ENCODE peak calls at places on chromosomes 6 and 20, in nine cellular contexts. One of them, this sample, is unnamed.
A peak's percentile ranks its signal among the peaks of the same experiment; 100 is the strongest.

GRCh38 chr6:130853555-130854183 is 26.5 kb downstream of the SMLR1 start:
- DNase-seq in esophagus muscularis mucosa: no peak
- DNase-seq in spleen: no peak
- DNase-seq in Panc1: no peak
- DNase-seq in suprapubic skin: no peak
- DNase-seq in GM23338: peak; percentile 21
- DNase-seq in HCT116: no peak
- DNase-seq in HL-60: no peak
- DNase-seq in stomach: no peak
- DNase-seq in this sample: peak; percentile 88

GRCh38 chr20:59141818-59142581 is 21.6 kb upstream of the ZNF831 start:
- DNase-seq in esophagus muscularis mucosa: no peak
- DNase-seq in spleen: no peak
- DNase-seq in Panc1: no peak
- DNase-seq in suprapubic skin: no peak
- DNase-seq in GM23338: peak; percentile 81
- DNase-seq in HCT116: no peak
- DNase-seq in HL-60: no peak
- DNase-seq in stomach: no peak
- DNase-seq in this sample: no peak

GRCh38 chr6:135481786-135482369 is 15.7 kb downstream of the AHI1 start:
- DNase-seq in esophagus muscularis mucosa: no peak
- DNase-seq in spleen: no peak
- DNase-seq in Panc1: no peak
- DNase-seq in suprapubic skin: no peak
- DNase-seq in GM23338: peak; percentile 33
- DNase-seq in HCT116: no peak
- DNase-seq in HL-60: no peak
- DNase-seq in stomach: no peak
- DNase-seq in this sample: no peak

GRCh38 chr6:147507162-147508072 is 1.1 kb upstream of the SAMD5 start:
- DNase-seq in esophagus muscularis mucosa: no peak
- DNase-seq in spleen: no peak
- DNase-seq in Panc1: no peak
- DNase-seq in suprapubic skin: no peak
- DNase-seq in GM23338: peak; percentile 33
- DNase-seq in HCT116: no peak
- DNase-seq in HL-60: no peak
- DNase-seq in stomach: no peak
- DNase-seq in this sample: no peak

GRCh38 chr20:61306935-61307475 is 54.9 kb downstream of the CDH4 start:
- DNase-seq in esophagus muscularis mucosa: no peak
- DNase-seq in spleen: no peak
- DNase-seq in Panc1: no peak
- DNase-seq in suprapubic skin: no peak
- DNase-seq in GM23338: peak; percentile 54
- DNase-seq in HCT116: no peak
- DNase-seq in HL-60: no peak
- DNase-seq in stomach: no peak
- DNase-seq in this sample: no peak

GRCh38 chr6:161415302-161415855 is 141.5 kb upstream of the AGPAT4 start:
- DNase-seq in esophagus muscularis mucosa: no peak
- DNase-seq in spleen: peak; percentile 35
- DNase-seq in Panc1: no peak
- DNase-seq in suprapubic skin: no peak
- DNase-seq in GM23338: no peak
- DNase-seq in HCT116: no peak
- DNase-seq in HL-60: no peak
- DNase-seq in stomach: no peak
- DNase-seq in this sample: no peak

GRCh38 chr20:23132930-23133559 is 46.9 kb upstream of the CD93 start:
- DNase-seq in esophagus muscularis mucosa: no peak
- DNase-seq in spleen: no peak
- DNase-seq in Panc1: no peak
- DNase-seq in suprapubic skin: peak; percentile 53
- DNase-seq in GM23338: no peak
- DNase-seq in HCT116: no peak
- DNase-seq in HL-60: no peak
- DNase-seq in stomach: no peak
- DNase-seq in this sample: no peak

GRCh38 chr6:35148167-35148741 is 7.1 kb upstream of the TCP11 start:
- DNase-seq in esophagus muscularis mucosa: no peak
- DNase-seq in spleen: no peak
- DNase-seq in Panc1: no peak
- DNase-seq in suprapubic skin: no peak
- DNase-seq in GM23338: peak; percentile 98
- DNase-seq in HCT116: no peak
- DNase-seq in HL-60: no peak
- DNase-seq in stomach: no peak
- DNase-seq in this sample: no peak

GRCh38 chr20:43360016-43360415 is 97.7 kb upstream of the SRSF6 start:
- DNase-seq in esophagus muscularis mucosa: no peak
- DNase-seq in spleen: no peak
- DNase-seq in Panc1: no peak
- DNase-seq in suprapubic skin: no peak
- DNase-seq in GM23338: no peak
- DNase-seq in HCT116: no peak
- DNase-seq in HL-60: no peak
- DNase-seq in stomach: no peak
- DNase-seq in this sample: no peak

GRCh38 chr20:50891138-50891537 is 40.1 kb downstream of the ADNP start:
- DNase-seq in esophagus muscularis mucosa: no peak
- DNase-seq in spleen: peak; percentile 31
- DNase-seq in Panc1: no peak
- DNase-seq in suprapubic skin: no peak
- DNase-seq in GM23338: no peak
- DNase-seq in HCT116: no peak
- DNase-seq in HL-60: no peak
- DNase-seq in stomach: no peak
- DNase-seq in this sample: no peak

GRCh38 chr6:41522780-41523548 is 23.2 kb upstream of the FOXP4 start:
- DNase-seq in esophagus muscularis mucosa: no peak
- DNase-seq in spleen: no peak
- DNase-seq in Panc1: no peak
- DNase-seq in suprapubic skin: no peak
- DNase-seq in GM23338: no peak
- DNase-seq in HCT116: no peak
- DNase-seq in HL-60: no peak
- DNase-seq in stomach: no peak
- DNase-seq in this sample: no peak

GRCh38 chr6:113642714-113643442 is 214.3 kb upstream of the MARCKS start:
- DNase-seq in esophagus muscularis mucosa: no peak
- DNase-seq in spleen: no peak
- DNase-seq in Panc1: no peak
- DNase-seq in suprapubic skin: no peak
- DNase-seq in GM23338: peak; percentile 27
- DNase-seq in HCT116: no peak
- DNase-seq in HL-60: no peak
- DNase-seq in stomach: peak; percentile 95
- DNase-seq in this sample: peak; percentile 100

GRCh38 chr6:152267967-152268845 is 369.0 kb downstream of the SYNE1 start:
- DNase-seq in esophagus muscularis mucosa: no peak
- DNase-seq in spleen: no peak
- DNase-seq in Panc1: peak; percentile 4
- DNase-seq in suprapubic skin: no peak
- DNase-seq in GM23338: peak; percentile 74
- DNase-seq in HCT116: no peak
- DNase-seq in HL-60: no peak
- DNase-seq in stomach: no peak
- DNase-seq in this sample: peak; percentile 45

GRCh38 chr6:151765444-151765886 is 42.0 kb upstream of the ESR1 start:
- DNase-seq in esophagus muscularis mucosa: no peak
- DNase-seq in spleen: no peak
- DNase-seq in Panc1: peak; percentile 39
- DNase-seq in suprapubic skin: no peak
- DNase-seq in GM23338: peak; percentile 82
- DNase-seq in HCT116: peak; percentile 64
- DNase-seq in HL-60: peak; percentile 42
- DNase-seq in stomach: no peak
- DNase-seq in this sample: peak; percentile 79

GRCh38 chr20:49630396-49630951 is 62.5 kb upstream of the PTGIS start:
- DNase-seq in esophagus muscularis mucosa: no peak
- DNase-seq in spleen: no peak
- DNase-seq in Panc1: no peak
- DNase-seq in suprapubic skin: no peak
- DNase-seq in GM23338: no peak
- DNase-seq in HCT116: no peak
- DNase-seq in HL-60: no peak
- DNase-seq in stomach: no peak
- DNase-seq in this sample: no peak

DNA sequence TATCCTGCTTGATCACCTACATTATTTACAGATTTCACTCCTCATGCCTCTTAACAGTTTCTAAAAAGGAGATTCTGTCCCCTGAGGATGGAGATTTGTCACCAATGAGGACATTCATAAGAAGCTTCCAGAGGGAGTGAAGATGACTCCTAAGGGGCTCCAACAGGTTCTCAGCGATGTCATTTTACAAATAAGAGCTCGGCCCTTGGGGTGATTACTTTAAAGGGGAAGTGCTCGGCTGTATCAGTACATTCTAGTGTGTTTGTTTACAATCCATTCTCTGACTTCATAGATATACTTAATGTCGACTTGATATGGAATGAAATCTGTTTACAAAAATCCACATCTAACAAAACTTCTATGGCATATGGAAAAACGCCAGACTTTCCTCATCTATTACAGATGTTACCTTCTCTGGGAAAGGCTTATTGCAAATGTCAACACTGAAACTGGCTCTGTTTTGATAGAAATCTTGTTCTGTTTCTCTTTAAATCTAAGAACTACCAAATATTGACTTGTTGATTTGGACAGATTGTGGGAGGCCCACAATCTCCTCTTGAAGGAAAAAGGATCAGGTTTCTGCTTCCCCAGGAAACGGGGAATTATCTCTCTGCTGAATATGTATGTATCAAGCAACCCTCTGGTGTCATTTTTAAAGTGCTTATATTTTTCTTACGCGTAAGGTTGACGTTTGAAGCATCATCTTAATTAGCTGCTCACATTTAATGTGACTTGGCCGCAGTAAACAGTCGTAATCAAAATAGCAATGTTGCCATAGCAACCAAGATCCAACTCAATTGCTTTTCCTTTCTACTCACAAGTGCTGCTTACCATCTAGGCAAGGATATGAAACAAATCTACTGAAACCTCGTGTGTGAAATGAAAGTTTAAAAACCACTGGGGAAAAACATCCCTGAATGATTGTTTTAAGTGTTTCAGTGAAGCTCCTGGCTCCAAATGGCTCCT is 95.8 kb downstream of the SHLD1 start:
- DNase-seq in esophagus muscularis mucosa: no peak
- DNase-seq in spleen: no peak
- DNase-seq in Panc1: no peak
- DNase-seq in suprapubic skin: no peak
- DNase-seq in GM23338: peak; percentile 51
- DNase-seq in HCT116: no peak
- DNase-seq in HL-60: no peak
- DNase-seq in stomach: no peak
- DNase-seq in this sample: no peak
- TF ChIP-seq POLR2AphosphoS5 in esophagus muscularis mucosa: no peak
- TF ChIP-seq POLR2AphosphoS5 in spleen: no peak
- TF ChIP-seq POLR2AphosphoS5 in Panc1: no peak
- TF ChIP-seq POLR2AphosphoS5 in suprapubic skin: no peak
- TF ChIP-seq POLR2AphosphoS5 in GM23338: no peak
- TF ChIP-seq POLR2AphosphoS5 in HCT116: no peak
- TF ChIP-seq POLR2AphosphoS5 in HL-60: no peak
- TF ChIP-seq POLR2AphosphoS5 in stomach: no peak
- TF ChIP-seq POLR2AphosphoS5 in this sample: no peak

DNA sequence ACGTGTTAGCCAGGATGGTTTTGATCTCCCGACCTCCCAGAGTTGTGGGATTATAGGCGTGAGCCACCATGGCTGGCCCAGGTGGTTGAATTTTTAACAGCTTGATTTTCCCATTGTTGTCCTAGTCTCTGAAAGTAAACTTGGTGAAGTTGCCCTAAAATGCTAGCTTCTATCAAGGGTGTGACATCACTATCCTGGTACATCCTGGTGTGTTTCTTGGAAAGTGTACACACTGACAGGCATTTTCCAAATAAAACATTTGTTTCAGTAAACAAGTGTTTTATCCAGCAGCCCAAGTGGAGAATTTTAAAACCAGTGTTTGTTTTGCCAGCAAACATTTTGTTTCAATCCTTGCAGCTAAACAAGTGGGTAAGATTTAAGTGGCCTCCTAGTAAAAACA is 40.5 kb upstream of the RREB1 start:
- DNase-seq in esophagus muscularis mucosa: no peak
- DNase-seq in spleen: no peak
- DNase-seq in Panc1: no peak
- DNase-seq in suprapubic skin: no peak
- DNase-seq in GM23338: no peak
- DNase-seq in HCT116: no peak
- DNase-seq in HL-60: no peak
- DNase-seq in stomach: no peak
- DNase-seq in this sample: no peak
- TF ChIP-seq POLR2AphosphoS5 in esophagus muscularis mucosa: no peak
- TF ChIP-seq POLR2AphosphoS5 in spleen: no peak
- TF ChIP-seq POLR2AphosphoS5 in Panc1: no peak
- TF ChIP-seq POLR2AphosphoS5 in suprapubic skin: no peak
- TF ChIP-seq POLR2AphosphoS5 in GM23338: no peak
- TF ChIP-seq POLR2AphosphoS5 in HCT116: no peak
- TF ChIP-seq POLR2AphosphoS5 in HL-60: no peak
- TF ChIP-seq POLR2AphosphoS5 in stomach: no peak
- TF ChIP-seq POLR2AphosphoS5 in this sample: no peak

DNA sequence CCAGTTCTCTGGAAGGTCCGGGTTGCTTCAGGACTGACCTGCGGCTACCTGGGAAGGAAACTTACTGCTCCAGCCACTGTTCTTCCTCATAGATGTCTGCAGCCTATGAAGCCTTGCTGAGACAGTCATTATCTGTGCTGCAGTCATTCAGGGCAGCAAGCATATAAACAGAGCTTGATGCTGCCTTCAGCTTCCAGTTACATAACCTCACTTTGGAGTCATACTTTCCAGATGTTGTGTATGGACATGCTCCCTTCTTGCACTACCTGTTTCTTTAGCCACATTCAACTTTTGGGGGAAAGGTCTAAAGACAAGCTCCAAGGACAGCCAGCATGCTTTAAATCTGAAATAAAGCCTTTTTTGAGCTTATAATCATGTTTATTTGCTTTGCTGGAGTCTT is 98.1 kb downstream of the SLC24A3 start:
- DNase-seq in esophagus muscularis mucosa: no peak
- DNase-seq in spleen: no peak
- DNase-seq in Panc1: no peak
- DNase-seq in suprapubic skin: no peak
- DNase-seq in GM23338: no peak
- DNase-seq in HCT116: no peak
- DNase-seq in HL-60: no peak
- DNase-seq in stomach: no peak
- DNase-seq in this sample: no peak
- TF ChIP-seq POLR2AphosphoS5 in esophagus muscularis mucosa: no peak
- TF ChIP-seq POLR2AphosphoS5 in spleen: no peak
- TF ChIP-seq POLR2AphosphoS5 in Panc1: no peak
- TF ChIP-seq POLR2AphosphoS5 in suprapubic skin: no peak
- TF ChIP-seq POLR2AphosphoS5 in GM23338: no peak
- TF ChIP-seq POLR2AphosphoS5 in HCT116: no peak
- TF ChIP-seq POLR2AphosphoS5 in HL-60: no peak
- TF ChIP-seq POLR2AphosphoS5 in stomach: no peak
- TF ChIP-seq POLR2AphosphoS5 in this sample: no peak

GRCh38 chr20:31664696-31665354 is 27.1 kb downstream of the COX4I2 start:
- DNase-seq in esophagus muscularis mucosa: no peak
- DNase-seq in spleen: no peak
- DNase-seq in Panc1: no peak
- DNase-seq in suprapubic skin: no peak
- DNase-seq in GM23338: no peak
- DNase-seq in HCT116: no peak
- DNase-seq in HL-60: no peak
- DNase-seq in stomach: no peak
- DNase-seq in this sample: no peak
- TF ChIP-seq POLR2AphosphoS5 in esophagus muscularis mucosa: no peak
- TF ChIP-seq POLR2AphosphoS5 in spleen: peak; percentile 15
- TF ChIP-seq POLR2AphosphoS5 in Panc1: no peak
- TF ChIP-seq POLR2AphosphoS5 in suprapubic skin: no peak
- TF ChIP-seq POLR2AphosphoS5 in GM23338: no peak
- TF ChIP-seq POLR2AphosphoS5 in HCT116: no peak
- TF ChIP-seq POLR2AphosphoS5 in HL-60: no peak
- TF ChIP-seq POLR2AphosphoS5 in stomach: no peak
- TF ChIP-seq POLR2AphosphoS5 in this sample: no peak

This sample was measured in HepG2.